ENCODE peak calls at places on chromosome 15, in seven cellular contexts. T is sigmoid colon; S is stimulated activated CD4-positive, alpha-beta T cell treated with anti-CD3 and anti-CD28 coated beads, Interleukin-4, amount 100 ng/mL, for 1 hour; Z is NCI-H345; W is fibroblast of the aortic adventitia; J is T-helper 17 cell; G is T-helper 1 cell. X is an unnamed sample.

GRCh38 chr15:25803541-25803940 is 59.6 kb downstream of the ATP10A start:
- DNase-seq in T (no peak), S (no peak), Z (no peak), W (no peak), J (no peak), G (no peak), X (no peak)

GRCh38 chr15:92724144-92724543 is 68.6 kb upstream of the FAM174B start:
- DNase-seq in T (no peak), S (no peak), Z (no peak), W (no peak), J (no peak), G (no peak), X (no peak)

GRCh38 chr15:38349251-38349650 is 96.6 kb downstream of the SPRED1 start:
- DNase-seq in T (no peak), S (no peak), Z (no peak), W (no peak), J (no peak), G (no peak), X (no peak)

GRCh38 chr15:100349321-100349695 is 7.5 kb upstream of the ADAMTS17 start:
- DNase-seq in T (no peak), S (no peak), Z (no peak), W (no peak), J (no peak), G (no peak), X (no peak)

GRCh38 chr15:52733696-52734255 is 54.6 kb upstream of the ATOSA start:
- DNase-seq in T (no peak), S (no peak), Z (no peak), W (peak), J (no peak), G (no peak), X (peak)

GRCh38 chr15:78322724-78323395 is 17.3 kb upstream of the CRABP1 start:
- DNase-seq in T (no peak), S (no peak), Z (no peak), W (no peak), J (no peak), G (no peak), X (no peak)

GRCh38 chr15:59185725-59186124 is 20.9 kb upstream of the LDHAL6B start:
- DNase-seq in T (no peak), S (no peak), Z (no peak), W (no peak), J (no peak), G (no peak), X (no peak)

GRCh38 chr15:51782357-51782896 is 31.0 kb downstream of the TMOD2 start:
- DNase-seq in T (no peak), S (no peak), Z (no peak), W (peak), J (no peak), G (no peak), X (no peak)

GRCh38 chr15:40029979-40030893 is 8.7 kb downstream of the SRP14 start:
- DNase-seq in T (no peak), S (peak), Z (no peak), W (peak), J (no peak), G (no peak), X (no peak)

GRCh38 chr15:22958487-22959280 is 21.5 kb downstream of the CYFIP1 start:
- DNase-seq in T (peak), S (no peak), Z (no peak), W (no peak), J (no peak), G (no peak), X (no peak)

GRCh38 chr15:73704869-73705645 is 20.9 kb downstream of the CD276 start:
- DNase-seq in T (peak), S (peak), Z (peak), W (peak), J (peak), G (peak), X (peak)

GRCh38 chr15:62805502-62805901 is 237.0 kb upstream of the TPM1 start:
- DNase-seq in T (no peak), S (no peak), Z (no peak), W (no peak), J (no peak), G (no peak), X (no peak)

GRCh38 chr15:39585871-39586301 is 5.0 kb downstream of the THBS1 start:
- DNase-seq in T (no peak), S (no peak), Z (no peak), W (peak), J (no peak), G (no peak), X (no peak)

X was measured in activated naive CD8-positive, alpha-beta T cell treated with anti-CD3 and anti-CD28 coated beads, Interleukin-2, amount 10 ng/mL, durations not matched to agents 7 days and 5 days.